ENCODE peak calls at places on chromosomes 13 and 19, in seven cellular contexts. E is EL, M is H7, A is head of caudate nucleus, U is fibroblast of pulmonary artery, N is neuronal stem cell, G is germinal center. Q is an unnamed sample.

GRCh38 chr19:49212302-49212701 is 54.7 kb downstream of the TRPM4 start:
- DNase-seq in N (no peak), G (no peak), A (no peak), M (no peak), E (no peak), U (peak), Q (no peak)

GRCh38 chr19:55581145-55581827 is 638 bp upstream of the ZNF579 start:
- DNase-seq in A (no peak), E (peak), U (no peak), N (no peak), M (peak), G (no peak), Q (no peak)

GRCh38 chr19:55238030-55238429 is 9.5 kb upstream of the TMEM86B start:
- DNase-seq in N (no peak), E (no peak), M (no peak), G (no peak), A (no peak), U (no peak), Q (no peak)

GRCh38 chr13:39941236-39941635 is 285.8 kb downstream of the COG6 start:
- DNase-seq in G (no peak), E (no peak), A (no peak), M (peak), N (no peak), U (no peak), Q (no peak)

GRCh38 chr13:106033634-106034033 is 501.8 kb downstream of the EFNB2 start:
- DNase-seq in U (peak), N (no peak), G (no peak), E (no peak), M (no peak), A (no peak), Q (no peak)

GRCh38 chr13:23945612-23946011 is 48.3 kb upstream of the C1QTNF9B start:
- DNase-seq in G (no peak), E (no peak), M (peak), U (no peak), A (no peak), N (no peak), Q (no peak)

GRCh38 chr19:36747750-36748149 is 24.9 kb downstream of the ZNF850 start:
- DNase-seq in E (no peak), M (no peak), N (no peak), G (no peak), A (no peak), U (no peak), Q (no peak)

GRCh38 chr13:53015044-53015443 is 13.6 kb upstream of the OLFM4 start:
- DNase-seq in G (no peak), N (no peak), M (no peak), A (no peak), U (no peak), E (no peak), Q (no peak)

GRCh38 chr19:39212377-39212742 is 8.3 kb upstream of the SYCN start:
- DNase-seq in A (no peak), E (peak), N (no peak), U (peak), G (no peak), M (peak), Q (no peak)

Q was measured in Ammon's horn.